ENCODE peak calls at places on chromosomes 2 and 18, in six cellular contexts. U is SK-N-SH, L is HCT116, Q is GM23338, F is neural progenitor cell, O is GM23248. I is an unnamed sample.

GRCh38 chr18:23178661-23179081 is 43.4 kb downstream of the CABLES1 start:
- DNase-seq in Q (no peak), U (no peak), O (no peak), F (no peak), L (no peak), I (no peak)

GRCh38 chr2:237494066-237494465 is 7.0 kb downstream of the MLPH start:
- DNase-seq in Q (no peak), F (no peak), L (no peak), O (no peak), U (no peak), I (no peak)

GRCh38 chr2:9497017-9497416 is 22.7 kb downstream of the IAH1 start:
- DNase-seq in L (no peak), U (no peak), F (no peak), O (no peak), Q (no peak), I (peak)

GRCh38 chr2:10655074-10655840 is 34.5 kb downstream of the NOL10 start:
- DNase-seq in F (no peak), L (no peak), U (no peak), O (peak), Q (no peak), I (no peak)

GRCh38 chr2:65370387-65371093 is 61.9 kb downstream of the SPRED2 start:
- DNase-seq in L (no peak), O (no peak), F (no peak), Q (no peak), U (no peak), I (no peak)

GRCh38 chr2:226904592-226904991 is 68.7 kb downstream of the RHBDD1 start:
- DNase-seq in F (no peak), U (no peak), L (no peak), O (no peak), Q (no peak), I (no peak)

GRCh38 chr18:12597775-12598174 is 60.1 kb downstream of the SPIRE1 start:
- DNase-seq in U (no peak), O (peak), F (no peak), L (peak), Q (no peak), I (peak)

GRCh38 chr2:208671312-208671711 is 264.7 kb downstream of the PTH2R start:
- DNase-seq in F (peak), Q (no peak), L (no peak), O (no peak), U (peak), I (no peak)

GRCh38 chr18:374735-375168 is 106.9 kb upstream of the THOC1 start:
- DNase-seq in F (no peak), L (no peak), Q (no peak), U (no peak), O (peak), I (no peak)

GRCh38 chr2:186309901-186310300 is 176.2 kb upstream of the ZC3H15 start:
- DNase-seq in Q (no peak), F (no peak), L (no peak), U (no peak), O (no peak), I (peak)

GRCh38 chr2:101396352-101396717 is 9.0 kb upstream of the CREG2 start:
- DNase-seq in O (peak), Q (no peak), U (no peak), F (no peak), L (no peak), I (peak)

GRCh38 chr2:207825958-207826330 is 56.2 kb upstream of the FZD5 start:
- DNase-seq in O (no peak), L (no peak), F (no peak), Q (no peak), U (no peak), I (no peak)

GRCh38 chr2:108330971-108331370 is 42.3 kb downstream of the SULT1C2 start:
- DNase-seq in L (no peak), U (no peak), O (no peak), Q (no peak), F (no peak), I (no peak)

GRCh38 chr18:77116201-77117080 is 16.1 kb downstream of the MBP start:
- DNase-seq in Q (no peak), L (no peak), O (no peak), F (no peak), U (no peak), I (no peak)

GRCh38 chr18:313931-314330 is 46.1 kb upstream of the THOC1 start:
- DNase-seq in O (no peak), U (no peak), L (no peak), Q (no peak), F (peak), I (no peak)

GRCh38 chr2:12847694-12848093 is 131.0 kb downstream of the TRIB2 start:
- DNase-seq in L (no peak), O (no peak), U (no peak), F (no peak), Q (no peak), I (no peak)

GRCh38 chr2:127589358-127589757 is 53.9 kb downstream of the MYO7B start:
- DNase-seq in F (no peak), U (no peak), Q (no peak), O (no peak), L (no peak), I (no peak)

GRCh38 chr18:70494524-70494923 is 205.7 kb downstream of the SOCS6 start:
- DNase-seq in F (no peak), U (no peak), L (no peak), O (no peak), Q (no peak), I (no peak)

GRCh38 chr2:206736935-206737334 is 18.7 kb upstream of the DYTN start:
- DNase-seq in Q (no peak), F (no peak), O (no peak), L (no peak), U (no peak), I (no peak)

GRCh38 chr2:197159681-197160211 is 150.8 kb downstream of the ANKRD44 start:
- DNase-seq in Q (no peak), L (peak), F (no peak), O (peak), U (no peak), I (no peak)

GRCh38 chr2:144937899-144938298 is 418.0 kb upstream of the ZEB2 start:
- DNase-seq in Q (no peak), O (peak), L (no peak), F (no peak), U (no peak), I (no peak)

GRCh38 chr2:101037161-101037755 is 35.2 kb downstream of the RPL31 start:
- DNase-seq in F (no peak), O (no peak), U (no peak), L (no peak), Q (no peak), I (no peak)

GRCh38 chr2:85390941-85391669 is 19.1 kb downstream of the CAPG start:
- DNase-seq in F (peak), U (peak), L (peak), Q (peak), O (peak), I (peak)

GRCh38 chr2:25286723-25287483 is 54.8 kb downstream of the DNMT3A start:
- DNase-seq in F (no peak), U (no peak), O (no peak), L (no peak), Q (no peak), I (no peak)

GRCh38 chr2:25283921-25284320 is 57.8 kb downstream of the DNMT3A start:
- DNase-seq in L (no peak), O (no peak), F (no peak), U (no peak), Q (no peak), I (no peak)

GRCh38 chr2:25281581-25281980 is 60.1 kb downstream of the DNMT3A start:
- DNase-seq in F (no peak), L (no peak), Q (no peak), O (no peak), U (no peak), I (no peak)

GRCh38 chr2:25285265-25286024 is 56.3 kb downstream of the DNMT3A start:
- DNase-seq in O (no peak), L (no peak), U (no peak), F (no peak), Q (no peak), I (no peak)

DNA sequence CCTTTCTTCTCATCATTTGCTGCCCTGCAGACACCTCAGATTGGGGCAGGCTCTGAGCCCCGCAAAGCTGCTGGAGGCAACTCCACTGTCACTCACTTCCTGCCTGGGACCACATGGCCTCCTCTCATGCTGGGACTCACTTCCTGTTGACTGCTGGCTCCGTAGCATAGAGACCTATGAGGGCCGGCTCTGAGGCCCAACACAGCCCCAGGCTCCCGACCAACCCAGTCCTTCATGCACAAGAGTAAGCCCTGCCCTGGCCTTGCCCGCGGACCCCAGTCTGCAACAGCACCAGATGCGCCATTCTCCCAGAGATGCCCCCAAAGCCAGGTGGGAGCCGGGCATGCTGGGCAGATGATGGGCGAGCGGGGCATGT is 55.7 kb downstream of the DNMT3A start:
- DNase-seq in U (peak), L (no peak), Q (peak), O (no peak), F (no peak), I (no peak)
- TF ChIP-seq EZH2phosphoT487 in U (no peak), L (no peak), Q (no peak), O (no peak), F (no peak), I (no peak)

DNA sequence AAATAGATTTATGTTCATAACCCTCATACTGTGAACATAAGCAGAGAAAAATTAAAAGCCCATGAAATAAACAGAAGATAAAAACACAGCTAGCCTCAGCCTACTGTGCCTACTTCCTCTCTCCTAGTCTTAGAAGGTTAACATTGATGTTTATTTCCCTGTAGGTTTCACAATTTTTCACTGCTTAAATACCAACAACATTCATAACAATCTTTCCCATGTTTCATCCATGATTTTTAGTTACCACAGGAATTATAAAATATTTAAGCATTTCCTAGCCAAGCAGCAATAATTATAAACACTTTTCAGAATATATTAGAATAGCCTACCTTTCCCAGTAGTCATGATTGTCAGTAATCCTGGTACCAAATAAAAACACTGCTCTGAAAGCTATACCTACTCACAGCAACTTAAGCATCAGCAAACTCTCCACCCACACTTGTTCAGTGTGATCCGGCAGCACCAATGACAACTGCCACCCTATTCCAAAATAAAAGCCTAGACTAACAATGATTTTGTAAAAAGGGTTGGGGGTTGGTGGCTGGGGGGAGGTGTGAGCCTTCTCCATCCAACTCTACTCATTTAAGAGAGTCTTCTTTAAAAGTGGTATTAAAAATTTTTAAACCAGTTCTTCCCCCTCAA is 40.6 kb upstream of the RNU4ATAC start:
- DNase-seq in F (no peak), Q (peak), U (no peak), O (peak), L (no peak), I (no peak)
- TF ChIP-seq EZH2phosphoT487 in F (no peak), Q (no peak), U (no peak), O (no peak), L (no peak), I (no peak)

GRCh38 chr2:95270541-95271081 is 3.6 kb upstream of the PROM2 start:
- DNase-seq in O (no peak), Q (no peak), U (no peak), L (no peak), F (no peak), I (no peak)

GRCh38 chr2:95272781-95273180 is 1.5 kb upstream of the PROM2 start:
- DNase-seq in O (no peak), Q (no peak), F (no peak), U (no peak), L (no peak), I (no peak)

GRCh38 chr2:95271381-95271971 is 2.8 kb upstream of the PROM2 start:
- DNase-seq in U (no peak), Q (no peak), O (no peak), L (no peak), F (no peak), I (no peak)

GRCh38 chr2:95273911-95274290 is 348 bp upstream of the PROM2 start:
- DNase-seq in Q (no peak), L (no peak), O (no peak), F (no peak), U (no peak), I (no peak)

DNA sequence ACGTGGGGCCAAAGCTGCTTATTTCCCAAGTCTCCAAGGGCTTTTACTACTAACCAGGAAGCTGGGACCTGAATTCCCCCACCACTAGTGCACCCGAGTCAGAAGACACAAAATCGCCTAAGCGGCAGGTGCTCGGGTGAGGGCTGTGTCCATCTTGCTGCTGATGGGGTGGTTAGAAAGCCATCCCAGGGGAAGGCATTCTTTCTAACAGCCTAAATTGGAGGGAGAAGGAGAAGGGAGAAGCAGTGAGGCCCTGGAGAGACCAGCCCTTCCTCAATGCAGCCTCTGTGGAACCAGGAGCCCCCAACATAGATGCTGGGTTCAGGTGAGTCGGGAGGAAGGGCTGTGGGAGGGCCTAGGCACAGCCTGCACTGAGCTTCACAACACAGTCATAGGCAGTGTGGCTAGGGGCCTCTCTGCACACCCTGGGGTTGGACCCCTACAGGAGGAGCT is 1.9 kb upstream of the PROM2 start:
- DNase-seq in U (no peak), L (no peak), F (no peak), Q (no peak), O (no peak), I (no peak)
- TF ChIP-seq EZH2phosphoT487 in U (no peak), L (no peak), F (no peak), Q (no peak), O (no peak), I (no peak)

GRCh38 chr18:48459016-48459415 is 49.8 kb upstream of the ZBTB7C start:
- DNase-seq in O (no peak), F (no peak), U (no peak), Q (no peak), L (no peak), I (no peak)
- TF ChIP-seq EZH2phosphoT487 in O (no peak), F (no peak), U (no peak), Q (no peak), L (no peak), I (no peak)

GRCh38 chr2:89851583-89851905 is 1160.1 kb downstream of the RPIA start:
- DNase-seq in Q (no peak), U (no peak), F (no peak), O (no peak), L (no peak), I (no peak)
- TF ChIP-seq EZH2phosphoT487 in Q (no peak), U (no peak), F (no peak), O (no peak), L (no peak), I (no peak)

GRCh38 chr2:3805120-3805519 is 101.7 kb downstream of the DCDC2C start:
- DNase-seq in F (peak), U (peak), Q (peak), O (peak), L (peak), I (peak)

GRCh38 chr2:3806730-3807129 is 103.4 kb downstream of the DCDC2C start:
- DNase-seq in U (no peak), F (no peak), L (no peak), O (no peak), Q (no peak), I (no peak)

GRCh38 chr2:3807853-3808252 is 104.5 kb downstream of the DCDC2C start:
- DNase-seq in U (no peak), O (peak), L (no peak), F (no peak), Q (no peak), I (no peak)
- TF ChIP-seq EZH2phosphoT487 in U (no peak), O (no peak), L (no peak), F (no peak), Q (no peak), I (no peak)

I was measured in hepatocyte.